ENCODE peak calls at places on chromosomes 11 and 22, in five cellular contexts. L is WERI-Rb-1, J is HEK293T, F is GM04504, E is aorta. S is an unnamed sample.

GRCh38 chr11:61904539-61905048 is 12.8 kb downstream of the RAB3IL1 start:
- DNase-seq in J (no peak), F (no peak), L (no peak), E (no peak), S (no peak)

GRCh38 chr22:37304595-37305343 is 22.5 kb downstream of the CYTH4 start:
- DNase-seq in E (no peak), J (no peak), F (no peak), L (no peak), S (no peak)

GRCh38 chr22:22949953-22950352 is 62.3 kb downstream of the IGLL5 start:
- DNase-seq in L (no peak), F (no peak), E (no peak), J (no peak), S (no peak)

GRCh38 chr11:122659676-122660571 is 4.4 kb downstream of the UBASH3B start:
- DNase-seq in L (no peak), E (no peak), J (no peak), F (no peak), S (no peak)

GRCh38 chr22:17213976-17214375 is 5.3 kb downstream of the ADA2 start:
- DNase-seq in F (no peak), J (peak; percentile 66), E (no peak), L (peak; percentile 31), S (no peak)

GRCh38 chr22:42814616-42815015 is 42.5 kb downstream of the ARFGAP3 start:
- DNase-seq in F (no peak), J (no peak), L (no peak), E (no peak), S (no peak)

GRCh38 chr11:13043912-13044628 is 35.0 kb downstream of the RASSF10 start:
- DNase-seq in J (no peak), F (no peak), E (no peak), L (no peak), S (no peak)

GRCh38 chr11:2342981-2343380 is 34.1 kb upstream of the CD81 start:
- DNase-seq in L (no peak), J (no peak), E (no peak), F (no peak), S (no peak)

GRCh38 chr22:26476705-26477340 is 6.8 kb downstream of the HPS4 start:
- DNase-seq in J (no peak), F (no peak), E (no peak), L (no peak), S (no peak)

GRCh38 chr11:18844753-18845367 is 53.3 kb upstream of the PTPN5 start:
- DNase-seq in J (peak; percentile 51), F (no peak), E (no peak), L (no peak), S (no peak)

GRCh38 chr11:32939046-32939445 is 46.4 kb downstream of the QSER1 start:
- DNase-seq in F (no peak), L (no peak), J (no peak), E (no peak), S (no peak)

S was measured in BJ.